ENCODE peak calls at places on chromosomes 5 and 9, in eight cellular contexts. U, X, Y, M, Z, N, J and W are unnamed samples.
A peak's percentile ranks its signal among the peaks of the same experiment; 100 is the strongest.

GRCh38 chr5:110262754-110263153 is 463.7 kb downstream of the TMEM232 start:
- DNase-seq in Z (no peak), U (no peak), J (no peak), X (no peak), Y (no peak), M (no peak), N (peak; percentile 54), W (no peak)

GRCh38 chr5:171619196-171619595 is 166.4 kb upstream of the SMIM23 start:
- DNase-seq in X (no peak), Z (no peak), U (no peak), J (peak; percentile 45), N (no peak), M (no peak), Y (no peak), W (no peak)

GRCh38 chr9:95383845-95384244 is 66.3 kb upstream of the FANCC start:
- DNase-seq in N (no peak), Z (no peak), Y (no peak), M (no peak), X (no peak), J (no peak), U (no peak), W (no peak)

GRCh38 chr5:96226941-96227552 is 206.0 kb downstream of the PCSK1 start:
- DNase-seq in U (no peak), M (peak; percentile 92), Y (peak; percentile 37), J (no peak), Z (peak; percentile 94), N (peak; percentile 95), X (no peak), W (no peak)

GRCh38 chr9:13279284-13280162 is at the start of gene MPDZ:
- DNase-seq in N (peak; percentile 77), X (peak; percentile 81), M (peak; percentile 46), U (peak; percentile 58), J (peak; percentile 88), Z (no peak), Y (peak; percentile 86), W (no peak)

GRCh38 chr9:134386951-134387831 is 60.9 kb downstream of the RXRA start:
- DNase-seq in Y (no peak), X (no peak), M (no peak), Z (no peak), J (no peak), N (no peak), U (peak; percentile 89), W (no peak)

GRCh38 chr5:54836959-54837534 is 148.3 kb downstream of the ESM1 start:
- DNase-seq in U (no peak), J (no peak), M (no peak), Y (no peak), N (no peak), X (no peak), Z (no peak), W (no peak)

GRCh38 chr9:120369608-120370220 is 210.3 kb downstream of the CDK5RAP2 start:
- DNase-seq in N (peak; percentile 17), U (no peak), Y (no peak), M (no peak), X (no peak), J (no peak), Z (no peak), W (no peak)

GRCh38 chr5:34603378-34603777 is 52.8 kb upstream of the RAI14 start:
- DNase-seq in Y (no peak), N (no peak), U (no peak), Z (no peak), M (no peak), J (no peak), X (no peak), W (no peak)

GRCh38 chr5:101950050-101950449 is 346.0 kb downstream of the SLCO4C1 start:
- DNase-seq in M (no peak), Z (no peak), Y (no peak), J (no peak), X (no peak), U (no peak), N (no peak), W (no peak)

GRCh38 chr5:41416336-41416735 is 94.1 kb downstream of the PLCXD3 start:
- DNase-seq in M (no peak), Z (no peak), J (no peak), X (no peak), N (no peak), Y (no peak), U (no peak), W (no peak)

GRCh38 chr9:17578911-17579793 is at the start of gene SH3GL2:
- DNase-seq in J (peak; percentile 93), X (peak; percentile 79), Y (peak; percentile 43), N (peak; percentile 5), M (no peak), Z (no peak), U (no peak), W (no peak)

GRCh38 chr9:129725841-129726251 is 27.0 kb downstream of the PTGES start:
- DNase-seq in U (no peak), J (no peak), X (no peak), M (peak; percentile 30), N (no peak), Y (no peak), Z (no peak), W (no peak)

GRCh38 chr5:179269781-179270543 is 75.3 kb downstream of the ADAMTS2 start:
- DNase-seq in M (peak; percentile 90), Z (no peak), Y (peak; percentile 44), J (peak; percentile 31), U (no peak), X (peak; percentile 9), N (no peak), W (no peak)

GRCh38 chr5:132264546-132265335 is 7.2 kb downstream of the PDLIM4 start:
- DNase-seq in Y (no peak), X (no peak), M (no peak), J (no peak), N (no peak), U (peak; percentile 16), Z (no peak), W (no peak)

GRCh38 chr9:120715331-120715924 is 1.2 kb upstream of the MEGF9 start:
- DNase-seq in Y (peak; percentile 75), U (no peak), X (peak; percentile 47), J (peak; percentile 83), M (peak; percentile 79), N (peak; percentile 66), Z (no peak), W (peak; percentile 57)

GRCh38 chr9:126221480-126221879 is 105.1 kb upstream of the MVB12B start:
- DNase-seq in J (no peak), U (no peak), Z (no peak), M (no peak), X (no peak), N (no peak), Y (no peak), W (no peak)

GRCh38 chr5:153896117-153896516 is 142.6 kb downstream of the FAM114A2 start:
- DNase-seq in Y (no peak), X (no peak), Z (no peak), M (peak; percentile 41), U (no peak), N (peak; percentile 8), J (no peak), W (no peak)

DNA sequence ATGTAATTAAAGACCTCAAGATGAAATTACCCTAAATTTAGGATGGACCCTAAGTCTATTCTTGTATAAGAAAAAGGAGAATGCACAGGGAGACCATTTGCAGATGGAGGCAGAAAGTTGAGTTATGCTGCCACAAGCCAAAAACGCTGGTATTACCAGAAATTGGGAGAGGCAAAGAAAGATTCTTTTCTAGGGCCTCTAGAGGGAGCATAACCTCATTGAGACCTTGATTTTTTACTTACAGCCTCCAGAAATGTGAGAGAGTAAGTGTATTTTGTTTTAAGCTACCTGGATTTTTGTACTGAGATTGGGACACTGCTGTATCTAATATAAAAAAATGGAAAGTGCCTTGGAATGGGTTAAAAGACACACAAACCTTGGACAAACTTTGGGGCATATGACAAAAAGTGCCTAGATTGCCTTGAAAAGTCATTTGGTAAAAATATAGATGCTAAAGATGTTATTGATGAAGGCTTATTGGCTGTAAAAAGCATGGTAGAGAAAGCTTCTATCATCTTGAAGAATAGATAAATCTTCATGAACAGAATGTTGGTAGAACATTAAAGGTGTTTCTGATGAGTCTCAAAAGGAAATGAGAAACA is 174.7 kb upstream of the PRDM9 start:
- DNase-seq in X (no peak), M (no peak), J (no peak), Y (no peak), N (peak; percentile 7), Z (no peak), U (no peak), W (no peak)
- TF ChIP-seq CTCF in X (peak; percentile 43), M (no peak), J (peak; percentile 79), Y (no peak), N (no peak), Z (no peak), U (no peak), W (peak; percentile 68)

DNA sequence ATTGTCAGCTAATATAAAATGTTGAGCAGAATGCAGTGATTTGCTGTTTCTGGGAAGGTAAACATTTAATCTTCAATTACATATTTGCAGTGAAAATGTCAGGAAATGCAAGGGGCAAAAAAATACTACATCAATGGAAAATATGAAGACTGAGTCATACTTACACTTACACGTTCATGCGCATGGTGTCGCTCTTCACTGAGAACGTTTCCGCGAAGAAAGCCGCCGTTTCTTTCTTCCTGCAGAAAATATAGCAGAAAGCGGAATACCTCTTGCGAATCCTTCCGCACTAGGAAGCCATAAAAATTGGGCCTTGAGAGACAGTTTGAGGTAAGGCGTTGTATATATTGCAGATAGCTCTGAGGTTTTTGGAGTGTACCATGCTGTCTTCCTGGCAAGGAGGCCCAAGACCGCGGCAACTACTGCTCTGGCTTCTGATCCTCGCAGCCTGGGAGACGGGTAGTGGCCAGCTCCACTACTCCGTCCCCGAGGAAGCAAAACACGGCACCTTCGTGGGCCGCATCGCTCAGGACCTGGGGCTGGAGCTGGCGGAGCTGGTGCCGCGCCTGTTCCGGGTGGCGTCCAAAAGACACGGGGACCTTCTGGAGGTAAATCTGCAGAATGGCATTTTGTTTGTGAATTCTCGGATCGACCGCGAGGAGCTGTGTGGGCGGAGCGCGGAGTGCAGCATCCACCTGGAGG is at the start of gene PCDHA13:
- DNase-seq in M (no peak), J (peak; percentile 64), X (no peak), N (no peak), Y (no peak), U (no peak), Z (no peak), W (no peak)
- TF ChIP-seq CTCF in M (no peak), J (peak; percentile 62), X (no peak), N (no peak), Y (no peak), U (no peak), Z (peak; percentile 18), W (peak; percentile 44)

DNA sequence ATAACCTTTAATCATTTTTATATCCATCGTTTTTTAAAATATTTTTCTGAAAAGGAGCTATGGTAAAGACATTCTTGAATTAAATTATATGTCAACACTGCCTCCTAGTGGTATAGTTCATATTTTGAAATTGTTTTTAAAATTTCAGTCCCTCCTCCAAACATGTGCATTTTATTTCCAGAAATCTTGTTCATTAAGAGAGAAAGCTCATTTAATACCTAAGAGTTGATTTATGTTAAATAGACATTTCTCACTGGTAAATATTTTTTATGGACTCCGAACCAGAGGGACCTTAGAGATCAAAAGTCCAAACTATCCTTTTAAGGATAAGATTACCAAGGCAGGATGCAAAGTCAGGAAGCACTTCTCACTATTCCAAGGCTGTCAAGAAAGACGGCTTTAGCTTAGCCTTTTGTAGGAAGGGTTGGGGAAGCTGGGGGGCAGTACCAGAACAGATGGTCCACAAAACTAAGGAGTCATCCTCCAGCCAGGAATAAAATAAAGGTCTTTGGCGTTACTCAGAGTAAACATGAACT is 21.6 kb downstream of the BHMT start:
- DNase-seq in N (peak; percentile 73), U (no peak), Y (no peak), Z (no peak), M (peak; percentile 46), J (no peak), X (no peak), W (no peak)
- TF ChIP-seq CTCF in N (peak; percentile 17), U (peak; percentile 46), Y (no peak), Z (no peak), M (peak; percentile 78), J (peak; percentile 71), X (peak; percentile 79), W (no peak)

GRCh38 chr9:79403495-79403894 is 168.3 kb upstream of the TLE4 start:
- DNase-seq in X (no peak), Z (no peak), N (no peak), U (no peak), J (no peak), M (no peak), Y (no peak), W (no peak)
- TF ChIP-seq CTCF in X (no peak), Z (no peak), N (no peak), U (no peak), J (peak; percentile 33), M (no peak), Y (no peak), W (peak; percentile 2)